ENCODE peak calls at places on chromosomes 12 and 14, in ten cellular contexts. One of them, this sample, is unnamed.

GRCh38 chr14:26775765-26776577 is 178.1 kb upstream of the NOVA1 start:
- DNase-seq in HuH-7: no peak
- DNase-seq in iPS-NIHi11: no peak
- DNase-seq in lower leg skin: no peak
- DNase-seq in ureter: no peak
- DNase-seq in BJ: no peak
- DNase-seq in CD4-positive, alpha-beta T cell: no peak
- DNase-seq in activated naive CD4-positive, alpha-beta T cell treated with anti-CD3 and anti-CD28 coated beads for 36 hours: no peak
- DNase-seq in NCI-H1105 treated with DMSO at 0.1 percent for 48 hours: no peak
- DNase-seq in heart right ventricle: no peak
- DNase-seq in this sample: no peak

GRCh38 chr12:52280796-52281560 is 6.5 kb downstream of the KRT86 start:
- DNase-seq in HuH-7: no peak
- DNase-seq in heart right ventricle: peak; percentile 50
- DNase-seq in ureter: peak; percentile 54
- DNase-seq in activated naive CD4-positive, alpha-beta T cell treated with anti-CD3 and anti-CD28 coated beads for 36 hours: no peak
- DNase-seq in NCI-H1105 treated with DMSO at 0.1 percent for 48 hours: no peak
- DNase-seq in lower leg skin: peak; percentile 95
- DNase-seq in BJ: peak; percentile 94
- DNase-seq in CD4-positive, alpha-beta T cell: no peak
- DNase-seq in iPS-NIHi11: peak; percentile 54
- DNase-seq in this sample: peak; percentile 46

GRCh38 chr12:95202691-95203476 is 14.4 kb downstream of the FGD6 start:
- DNase-seq in ureter: no peak
- DNase-seq in lower leg skin: no peak
- DNase-seq in heart right ventricle: no peak
- DNase-seq in BJ: no peak
- DNase-seq in HuH-7: no peak
- DNase-seq in CD4-positive, alpha-beta T cell: no peak
- DNase-seq in activated naive CD4-positive, alpha-beta T cell treated with anti-CD3 and anti-CD28 coated beads for 36 hours: no peak
- DNase-seq in iPS-NIHi11: no peak
- DNase-seq in NCI-H1105 treated with DMSO at 0.1 percent for 48 hours: no peak
- DNase-seq in this sample: no peak

GRCh38 chr14:30443368-30444007 is 115.5 kb upstream of the G2E3 start:
- DNase-seq in CD4-positive, alpha-beta T cell: no peak
- DNase-seq in HuH-7: peak; percentile 50
- DNase-seq in lower leg skin: no peak
- DNase-seq in ureter: no peak
- DNase-seq in BJ: no peak
- DNase-seq in heart right ventricle: no peak
- DNase-seq in NCI-H1105 treated with DMSO at 0.1 percent for 48 hours: peak; percentile 49
- DNase-seq in activated naive CD4-positive, alpha-beta T cell treated with anti-CD3 and anti-CD28 coated beads for 36 hours: no peak
- DNase-seq in iPS-NIHi11: no peak
- DNase-seq in this sample: no peak

GRCh38 chr12:3553681-3554546 is 62.9 kb downstream of the PRMT8 start:
- DNase-seq in activated naive CD4-positive, alpha-beta T cell treated with anti-CD3 and anti-CD28 coated beads for 36 hours: no peak
- DNase-seq in NCI-H1105 treated with DMSO at 0.1 percent for 48 hours: no peak
- DNase-seq in heart right ventricle: no peak
- DNase-seq in CD4-positive, alpha-beta T cell: no peak
- DNase-seq in HuH-7: no peak
- DNase-seq in iPS-NIHi11: peak; percentile 57
- DNase-seq in ureter: no peak
- DNase-seq in BJ: no peak
- DNase-seq in lower leg skin: peak; percentile 80
- DNase-seq in this sample: no peak

GRCh38 chr14:56659964-56660551 is 80.5 kb downstream of the TMEM260 start:
- DNase-seq in HuH-7: peak; percentile 73
- DNase-seq in NCI-H1105 treated with DMSO at 0.1 percent for 48 hours: peak; percentile 78
- DNase-seq in BJ: no peak
- DNase-seq in ureter: no peak
- DNase-seq in lower leg skin: no peak
- DNase-seq in activated naive CD4-positive, alpha-beta T cell treated with anti-CD3 and anti-CD28 coated beads for 36 hours: no peak
- DNase-seq in CD4-positive, alpha-beta T cell: no peak
- DNase-seq in iPS-NIHi11: peak; percentile 63
- DNase-seq in heart right ventricle: no peak
- DNase-seq in this sample: no peak

GRCh38 chr14:103832046-103832445 is 15.3 kb downstream of the PPP1R13B start:
- DNase-seq in HuH-7: no peak
- DNase-seq in BJ: no peak
- DNase-seq in iPS-NIHi11: no peak
- DNase-seq in NCI-H1105 treated with DMSO at 0.1 percent for 48 hours: no peak
- DNase-seq in lower leg skin: no peak
- DNase-seq in ureter: no peak
- DNase-seq in activated naive CD4-positive, alpha-beta T cell treated with anti-CD3 and anti-CD28 coated beads for 36 hours: no peak
- DNase-seq in heart right ventricle: no peak
- DNase-seq in CD4-positive, alpha-beta T cell: no peak
- DNase-seq in this sample: no peak

GRCh38 chr14:95488376-95489162 is 27.9 kb downstream of the SYNE3 start:
- DNase-seq in ureter: no peak
- DNase-seq in heart right ventricle: no peak
- DNase-seq in HuH-7: no peak
- DNase-seq in NCI-H1105 treated with DMSO at 0.1 percent for 48 hours: no peak
- DNase-seq in activated naive CD4-positive, alpha-beta T cell treated with anti-CD3 and anti-CD28 coated beads for 36 hours: no peak
- DNase-seq in BJ: no peak
- DNase-seq in CD4-positive, alpha-beta T cell: no peak
- DNase-seq in lower leg skin: no peak
- DNase-seq in iPS-NIHi11: no peak
- DNase-seq in this sample: peak; percentile 61

GRCh38 chr12:27474344-27474743 is 27.8 kb downstream of the SMCO2 start:
- DNase-seq in CD4-positive, alpha-beta T cell: no peak
- DNase-seq in HuH-7: no peak
- DNase-seq in BJ: peak; percentile 54
- DNase-seq in lower leg skin: no peak
- DNase-seq in iPS-NIHi11: no peak
- DNase-seq in activated naive CD4-positive, alpha-beta T cell treated with anti-CD3 and anti-CD28 coated beads for 36 hours: no peak
- DNase-seq in ureter: no peak
- DNase-seq in NCI-H1105 treated with DMSO at 0.1 percent for 48 hours: no peak
- DNase-seq in heart right ventricle: no peak
- DNase-seq in this sample: no peak

GRCh38 chr12:96193725-96194571 is at the start of gene ELK3:
- DNase-seq in iPS-NIHi11: peak; percentile 84
- DNase-seq in BJ: no peak
- DNase-seq in HuH-7: peak; percentile 69
- DNase-seq in heart right ventricle: peak; percentile 78
- DNase-seq in CD4-positive, alpha-beta T cell: peak; percentile 64
- DNase-seq in activated naive CD4-positive, alpha-beta T cell treated with anti-CD3 and anti-CD28 coated beads for 36 hours: peak; percentile 74
- DNase-seq in ureter: peak; percentile 74
- DNase-seq in lower leg skin: peak; percentile 91
- DNase-seq in NCI-H1105 treated with DMSO at 0.1 percent for 48 hours: peak; percentile 30
- DNase-seq in this sample: peak; percentile 81

GRCh38 chr14:69637503-69638030 is 26.2 kb downstream of the SUSD6 start:
- DNase-seq in CD4-positive, alpha-beta T cell: no peak
- DNase-seq in heart right ventricle: peak; percentile 41
- DNase-seq in lower leg skin: no peak
- DNase-seq in NCI-H1105 treated with DMSO at 0.1 percent for 48 hours: no peak
- DNase-seq in iPS-NIHi11: no peak
- DNase-seq in ureter: no peak
- DNase-seq in HuH-7: no peak
- DNase-seq in activated naive CD4-positive, alpha-beta T cell treated with anti-CD3 and anti-CD28 coated beads for 36 hours: peak; percentile 31
- DNase-seq in BJ: no peak
- DNase-seq in this sample: peak; percentile 55

GRCh38 chr14:100065161-100065871 is at the start of gene EVL:
- DNase-seq in HuH-7: no peak
- DNase-seq in NCI-H1105 treated with DMSO at 0.1 percent for 48 hours: no peak
- DNase-seq in CD4-positive, alpha-beta T cell: peak; percentile 75
- DNase-seq in iPS-NIHi11: no peak
- DNase-seq in BJ: no peak
- DNase-seq in lower leg skin: no peak
- DNase-seq in activated naive CD4-positive, alpha-beta T cell treated with anti-CD3 and anti-CD28 coated beads for 36 hours: peak; percentile 92
- DNase-seq in ureter: no peak
- DNase-seq in heart right ventricle: peak; percentile 26
- DNase-seq in this sample: peak; percentile 58

GRCh38 chr12:114666746-114667668 is 17.0 kb downstream of the TBX3 start:
- DNase-seq in ureter: peak; percentile 70
- DNase-seq in HuH-7: peak; percentile 38
- DNase-seq in NCI-H1105 treated with DMSO at 0.1 percent for 48 hours: no peak
- DNase-seq in BJ: no peak
- DNase-seq in heart right ventricle: no peak
- DNase-seq in iPS-NIHi11: no peak
- DNase-seq in CD4-positive, alpha-beta T cell: no peak
- DNase-seq in lower leg skin: no peak
- DNase-seq in activated naive CD4-positive, alpha-beta T cell treated with anti-CD3 and anti-CD28 coated beads for 36 hours: no peak
- DNase-seq in this sample: no peak

GRCh38 chr12:78703820-78704525 is 160.6 kb upstream of the SYT1 start:
- DNase-seq in ureter: no peak
- DNase-seq in BJ: peak; percentile 91
- DNase-seq in lower leg skin: no peak
- DNase-seq in activated naive CD4-positive, alpha-beta T cell treated with anti-CD3 and anti-CD28 coated beads for 36 hours: no peak
- DNase-seq in iPS-NIHi11: no peak
- DNase-seq in heart right ventricle: no peak
- DNase-seq in CD4-positive, alpha-beta T cell: no peak
- DNase-seq in HuH-7: no peak
- DNase-seq in NCI-H1105 treated with DMSO at 0.1 percent for 48 hours: no peak
- DNase-seq in this sample: no peak

GRCh38 chr12:76085159-76085868 is 829 bp upstream of the NAP1L1 start:
- DNase-seq in BJ: no peak
- DNase-seq in HuH-7: no peak
- DNase-seq in activated naive CD4-positive, alpha-beta T cell treated with anti-CD3 and anti-CD28 coated beads for 36 hours: peak; percentile 74
- DNase-seq in CD4-positive, alpha-beta T cell: peak; percentile 38
- DNase-seq in iPS-NIHi11: no peak
- DNase-seq in NCI-H1105 treated with DMSO at 0.1 percent for 48 hours: no peak
- DNase-seq in ureter: no peak
- DNase-seq in heart right ventricle: no peak
- DNase-seq in lower leg skin: no peak
- DNase-seq in this sample: no peak

GRCh38 chr14:91105673-91106072 is 8.2 kb upstream of the DGLUCY start:
- DNase-seq in activated naive CD4-positive, alpha-beta T cell treated with anti-CD3 and anti-CD28 coated beads for 36 hours: no peak
- DNase-seq in NCI-H1105 treated with DMSO at 0.1 percent for 48 hours: no peak
- DNase-seq in CD4-positive, alpha-beta T cell: no peak
- DNase-seq in HuH-7: no peak
- DNase-seq in heart right ventricle: no peak
- DNase-seq in iPS-NIHi11: no peak
- DNase-seq in BJ: no peak
- DNase-seq in lower leg skin: no peak
- DNase-seq in ureter: no peak
- DNase-seq in this sample: no peak

GRCh38 chr12:51320695-51321320 is 3.2 kb downstream of the BIN2 start:
- DNase-seq in iPS-NIHi11: peak; percentile 71
- DNase-seq in HuH-7: peak; percentile 59
- DNase-seq in lower leg skin: no peak
- DNase-seq in NCI-H1105 treated with DMSO at 0.1 percent for 48 hours: no peak
- DNase-seq in activated naive CD4-positive, alpha-beta T cell treated with anti-CD3 and anti-CD28 coated beads for 36 hours: peak; percentile 41
- DNase-seq in ureter: no peak
- DNase-seq in heart right ventricle: no peak
- DNase-seq in CD4-positive, alpha-beta T cell: no peak
- DNase-seq in BJ: no peak
- DNase-seq in this sample: no peak

GRCh38 chr12:6534914-6535696 is 788 bp downstream of the GAPDH start:
- DNase-seq in ureter: peak; percentile 83
- DNase-seq in iPS-NIHi11: peak; percentile 72
- DNase-seq in lower leg skin: peak; percentile 96
- DNase-seq in heart right ventricle: peak; percentile 74
- DNase-seq in NCI-H1105 treated with DMSO at 0.1 percent for 48 hours: peak; percentile 60
- DNase-seq in activated naive CD4-positive, alpha-beta T cell treated with anti-CD3 and anti-CD28 coated beads for 36 hours: peak; percentile 94
- DNase-seq in CD4-positive, alpha-beta T cell: peak; percentile 64
- DNase-seq in BJ: no peak
- DNase-seq in HuH-7: peak; percentile 66
- DNase-seq in this sample: peak; percentile 84

GRCh38 chr12:5280091-5280490 is 151.8 kb upstream of the NTF3 start:
- DNase-seq in HuH-7: no peak
- DNase-seq in iPS-NIHi11: no peak
- DNase-seq in CD4-positive, alpha-beta T cell: no peak
- DNase-seq in activated naive CD4-positive, alpha-beta T cell treated with anti-CD3 and anti-CD28 coated beads for 36 hours: no peak
- DNase-seq in heart right ventricle: no peak
- DNase-seq in NCI-H1105 treated with DMSO at 0.1 percent for 48 hours: no peak
- DNase-seq in BJ: no peak
- DNase-seq in lower leg skin: no peak
- DNase-seq in ureter: no peak
- DNase-seq in this sample: no peak

GRCh38 chr14:92105073-92105844 is 1.1 kb downstream of the ATXN3 start:
- DNase-seq in lower leg skin: no peak
- DNase-seq in HuH-7: no peak
- DNase-seq in CD4-positive, alpha-beta T cell: no peak
- DNase-seq in ureter: no peak
- DNase-seq in activated naive CD4-positive, alpha-beta T cell treated with anti-CD3 and anti-CD28 coated beads for 36 hours: no peak
- DNase-seq in iPS-NIHi11: no peak
- DNase-seq in NCI-H1105 treated with DMSO at 0.1 percent for 48 hours: peak; percentile 48
- DNase-seq in BJ: no peak
- DNase-seq in heart right ventricle: no peak
- DNase-seq in this sample: no peak

GRCh38 chr12:65637774-65638173 is 186.5 kb upstream of the HMGA2 start:
- DNase-seq in HuH-7: no peak
- DNase-seq in NCI-H1105 treated with DMSO at 0.1 percent for 48 hours: no peak
- DNase-seq in BJ: no peak
- DNase-seq in CD4-positive, alpha-beta T cell: no peak
- DNase-seq in heart right ventricle: no peak
- DNase-seq in lower leg skin: no peak
- DNase-seq in ureter: no peak
- DNase-seq in activated naive CD4-positive, alpha-beta T cell treated with anti-CD3 and anti-CD28 coated beads for 36 hours: no peak
- DNase-seq in iPS-NIHi11: no peak
- DNase-seq in this sample: no peak

GRCh38 chr12:59318940-59319339 is 276.9 kb upstream of the SLC16A7 start:
- DNase-seq in CD4-positive, alpha-beta T cell: no peak
- DNase-seq in iPS-NIHi11: no peak
- DNase-seq in heart right ventricle: no peak
- DNase-seq in ureter: no peak
- DNase-seq in BJ: no peak
- DNase-seq in NCI-H1105 treated with DMSO at 0.1 percent for 48 hours: no peak
- DNase-seq in activated naive CD4-positive, alpha-beta T cell treated with anti-CD3 and anti-CD28 coated beads for 36 hours: no peak
- DNase-seq in lower leg skin: no peak
- DNase-seq in HuH-7: no peak
- DNase-seq in this sample: no peak

This sample was measured in left ventricle myocardium superior.